ENCODE peak calls at places on chromosomes 2 and 18, in six cellular contexts. One of them, this sample, is unnamed.

GRCh38 chr2:121258066-121258465 is 26.9 kb downstream of the TFCP2L1 start:
- DNase-seq in endodermal cell: no peak
- DNase-seq in gastrocnemius medialis: no peak
- DNase-seq in GM12864: no peak
- DNase-seq in WERI-Rb-1: no peak
- DNase-seq in ovary: no peak
- DNase-seq in this sample: no peak

GRCh38 chr2:162074937-162075688 is 1.1 kb upstream of the DPP4 start:
- DNase-seq in GM12864: no peak
- DNase-seq in WERI-Rb-1: peak; percentile 22
- DNase-seq in ovary: no peak
- DNase-seq in gastrocnemius medialis: no peak
- DNase-seq in endodermal cell: peak; percentile 55
- DNase-seq in this sample: no peak

GRCh38 chr2:215454519-215454918 is 18.7 kb upstream of the FN1 start:
- DNase-seq in GM12864: no peak
- DNase-seq in WERI-Rb-1: no peak
- DNase-seq in ovary: no peak
- DNase-seq in gastrocnemius medialis: no peak
- DNase-seq in endodermal cell: no peak
- DNase-seq in this sample: peak; percentile 70

GRCh38 chr2:46097714-46098480 is 199.3 kb upstream of the EPAS1 start:
- DNase-seq in GM12864: no peak
- DNase-seq in ovary: peak; percentile 78
- DNase-seq in WERI-Rb-1: no peak
- DNase-seq in endodermal cell: no peak
- DNase-seq in gastrocnemius medialis: peak; percentile 37
- DNase-seq in this sample: peak; percentile 100

GRCh38 chr2:172701250-172701649 is 34.4 kb upstream of the RAPGEF4 start:
- DNase-seq in ovary: no peak
- DNase-seq in GM12864: no peak
- DNase-seq in gastrocnemius medialis: no peak
- DNase-seq in endodermal cell: no peak
- DNase-seq in WERI-Rb-1: no peak
- DNase-seq in this sample: peak; percentile 66

GRCh38 chr2:143355814-143356213 is 226.6 kb downstream of the ARHGAP15 start:
- DNase-seq in endodermal cell: no peak
- DNase-seq in ovary: no peak
- DNase-seq in GM12864: no peak
- DNase-seq in gastrocnemius medialis: no peak
- DNase-seq in WERI-Rb-1: no peak
- DNase-seq in this sample: no peak

GRCh38 chr2:64459575-64459974 is 5.6 kb downstream of the LGALSL start:
- DNase-seq in endodermal cell: peak; percentile 60
- DNase-seq in WERI-Rb-1: no peak
- DNase-seq in GM12864: no peak
- DNase-seq in ovary: no peak
- DNase-seq in gastrocnemius medialis: no peak
- DNase-seq in this sample: no peak

GRCh38 chr2:203432811-203433210 is 102.3 kb downstream of the RAPH1 start:
- DNase-seq in GM12864: no peak
- DNase-seq in WERI-Rb-1: no peak
- DNase-seq in ovary: no peak
- DNase-seq in gastrocnemius medialis: no peak
- DNase-seq in endodermal cell: no peak
- DNase-seq in this sample: no peak

GRCh38 chr2:62586981-62587380 is 81.0 kb upstream of the TMEM17 start:
- DNase-seq in WERI-Rb-1: no peak
- DNase-seq in ovary: no peak
- DNase-seq in gastrocnemius medialis: no peak
- DNase-seq in GM12864: no peak
- DNase-seq in endodermal cell: no peak
- DNase-seq in this sample: no peak

GRCh38 chr2:497770-498492 is 179.3 kb downstream of the TMEM18 start:
- DNase-seq in WERI-Rb-1: no peak
- DNase-seq in endodermal cell: no peak
- DNase-seq in GM12864: no peak
- DNase-seq in ovary: no peak
- DNase-seq in gastrocnemius medialis: no peak
- DNase-seq in this sample: no peak

DNA sequence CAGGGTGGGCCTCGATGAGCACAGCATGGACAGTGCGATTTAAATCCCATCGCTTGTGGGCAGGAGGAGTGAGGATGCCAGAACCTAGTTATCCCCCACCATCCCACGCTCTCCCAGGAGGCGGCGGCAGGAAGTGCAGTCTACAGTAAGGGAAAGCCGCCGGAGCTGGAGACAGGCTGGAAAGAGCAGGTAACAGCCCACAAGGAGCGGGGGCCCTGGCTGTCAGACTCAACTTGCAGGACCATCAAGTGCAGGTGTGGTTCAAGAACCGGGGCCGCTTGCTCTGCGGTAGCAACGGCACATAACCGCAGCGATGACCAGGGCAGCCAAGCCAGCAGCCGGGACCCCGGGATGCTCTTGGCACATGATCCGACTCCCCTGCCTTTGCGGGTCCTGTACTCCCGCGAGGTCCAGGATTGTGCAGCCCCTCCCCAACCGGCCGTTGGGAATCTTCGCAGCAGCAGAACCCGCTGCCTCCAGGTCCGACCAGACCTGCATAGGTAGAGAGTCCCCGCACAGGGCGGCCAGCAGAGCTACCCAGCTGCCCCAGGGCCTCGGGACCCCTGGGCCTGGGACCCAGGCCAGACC is 82.1 kb downstream of the BIN1 start:
- DNase-seq in endodermal cell: peak; percentile 94
- DNase-seq in gastrocnemius medialis: no peak
- DNase-seq in GM12864: no peak
- DNase-seq in ovary: peak; percentile 21
- DNase-seq in WERI-Rb-1: peak; percentile 88
- DNase-seq in this sample: no peak
- H3K4me3 ChIP-seq in endodermal cell: peak overlapping the region; percentile 83
- H3K4me3 ChIP-seq in gastrocnemius medialis: peak overlapping the region; percentile 37
- H3K4me3 ChIP-seq in GM12864: no peak overlapping the region
- H3K4me3 ChIP-seq in ovary: peak overlapping the region; percentile 41
- H3K4me3 ChIP-seq in WERI-Rb-1: peak overlapping the region; percentile 84
- H3K4me3 ChIP-seq in this sample: peak overlapping the region; percentile 66

GRCh38 chr2:102033028-102033749 is 41.4 kb downstream of the IL1R2 start:
- DNase-seq in gastrocnemius medialis: peak; percentile 63
- DNase-seq in ovary: peak; percentile 44
- DNase-seq in GM12864: peak; percentile 2
- DNase-seq in endodermal cell: no peak
- DNase-seq in WERI-Rb-1: no peak
- DNase-seq in this sample: peak; percentile 95
- TF ChIP-seq CTCF in gastrocnemius medialis: no peak
- TF ChIP-seq CTCF in ovary: no peak
- TF ChIP-seq CTCF in GM12864: no peak
- TF ChIP-seq CTCF in endodermal cell: no peak
- TF ChIP-seq CTCF in WERI-Rb-1: no peak
- TF ChIP-seq CTCF in this sample: peak; percentile 50

GRCh38 chr18:58847383-58848071 is 17.1 kb upstream of the ZNF532 start:
- DNase-seq in endodermal cell: peak; percentile 97
- DNase-seq in ovary: peak; percentile 36
- DNase-seq in gastrocnemius medialis: peak; percentile 49
- DNase-seq in GM12864: no peak
- DNase-seq in WERI-Rb-1: peak; percentile 38
- DNase-seq in this sample: no peak
- H3K4me3 ChIP-seq in endodermal cell: peak overlapping the region; percentile 57
- H3K4me3 ChIP-seq in ovary: no peak overlapping the region
- H3K4me3 ChIP-seq in gastrocnemius medialis: peak overlapping the region; percentile 27
- H3K4me3 ChIP-seq in GM12864: peak overlapping the region; percentile 25
- H3K4me3 ChIP-seq in WERI-Rb-1: no peak overlapping the region
- H3K4me3 ChIP-seq in this sample: no peak overlapping the region

DNA sequence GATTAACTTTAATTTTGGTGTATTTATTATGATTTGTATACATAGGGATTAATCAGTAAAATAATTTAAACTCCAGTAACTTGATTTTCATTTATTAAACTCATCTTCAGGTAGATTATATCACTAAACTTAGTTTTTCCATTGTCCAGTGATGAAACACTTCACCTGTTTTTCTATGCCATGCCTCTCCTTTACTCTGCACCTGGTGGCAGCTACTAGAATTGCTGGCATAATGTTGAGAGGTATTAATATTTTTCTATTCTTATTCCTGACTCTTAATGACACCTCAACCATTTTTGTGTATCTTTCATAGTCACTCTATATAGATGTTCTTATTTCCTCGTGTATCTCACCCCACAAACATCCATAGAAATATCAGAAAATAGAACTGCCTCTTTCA is 940.3 kb upstream of the CRIM1 start:
- DNase-seq in GM12864: no peak
- DNase-seq in WERI-Rb-1: no peak
- DNase-seq in gastrocnemius medialis: no peak
- DNase-seq in endodermal cell: no peak
- DNase-seq in ovary: no peak
- DNase-seq in this sample: no peak
- TF ChIP-seq CTCF in GM12864: peak; percentile 10
- TF ChIP-seq CTCF in WERI-Rb-1: peak; percentile 9
- TF ChIP-seq CTCF in gastrocnemius medialis: no peak
- TF ChIP-seq CTCF in endodermal cell: peak; percentile 74
- TF ChIP-seq CTCF in ovary: no peak
- TF ChIP-seq CTCF in this sample: peak; percentile 30

GRCh38 chr2:134260726-134261125 is 6.9 kb downstream of the MGAT5 start:
- DNase-seq in endodermal cell: no peak
- DNase-seq in gastrocnemius medialis: no peak
- DNase-seq in ovary: no peak
- DNase-seq in WERI-Rb-1: no peak
- DNase-seq in GM12864: no peak
- DNase-seq in this sample: peak; percentile 99

GRCh38 chr2:134258684-134259408 is 5.0 kb downstream of the MGAT5 start:
- DNase-seq in WERI-Rb-1: no peak
- DNase-seq in endodermal cell: no peak
- DNase-seq in gastrocnemius medialis: no peak
- DNase-seq in ovary: no peak
- DNase-seq in GM12864: no peak
- DNase-seq in this sample: no peak

GRCh38 chr2:134259571-134259970 is 5.7 kb downstream of the MGAT5 start:
- DNase-seq in WERI-Rb-1: no peak
- DNase-seq in ovary: no peak
- DNase-seq in endodermal cell: no peak
- DNase-seq in GM12864: no peak
- DNase-seq in gastrocnemius medialis: no peak
- DNase-seq in this sample: peak; percentile 73

GRCh38 chr2:134261398-134262131 is 7.7 kb downstream of the MGAT5 start:
- DNase-seq in gastrocnemius medialis: no peak
- DNase-seq in GM12864: no peak
- DNase-seq in endodermal cell: peak; percentile 49
- DNase-seq in WERI-Rb-1: no peak
- DNase-seq in ovary: no peak
- DNase-seq in this sample: peak; percentile 82

GRCh38 chr2:134262666-134263065 is 8.8 kb downstream of the MGAT5 start:
- DNase-seq in GM12864: no peak
- DNase-seq in ovary: no peak
- DNase-seq in WERI-Rb-1: no peak
- DNase-seq in gastrocnemius medialis: no peak
- DNase-seq in endodermal cell: no peak
- DNase-seq in this sample: no peak
- H3K4me3 ChIP-seq in GM12864: no peak overlapping the region
- H3K4me3 ChIP-seq in ovary: no peak overlapping the region
- H3K4me3 ChIP-seq in WERI-Rb-1: no peak overlapping the region
- H3K4me3 ChIP-seq in gastrocnemius medialis: no peak overlapping the region
- H3K4me3 ChIP-seq in endodermal cell: no peak overlapping the region
- H3K4me3 ChIP-seq in this sample: no peak overlapping the region

DNA sequence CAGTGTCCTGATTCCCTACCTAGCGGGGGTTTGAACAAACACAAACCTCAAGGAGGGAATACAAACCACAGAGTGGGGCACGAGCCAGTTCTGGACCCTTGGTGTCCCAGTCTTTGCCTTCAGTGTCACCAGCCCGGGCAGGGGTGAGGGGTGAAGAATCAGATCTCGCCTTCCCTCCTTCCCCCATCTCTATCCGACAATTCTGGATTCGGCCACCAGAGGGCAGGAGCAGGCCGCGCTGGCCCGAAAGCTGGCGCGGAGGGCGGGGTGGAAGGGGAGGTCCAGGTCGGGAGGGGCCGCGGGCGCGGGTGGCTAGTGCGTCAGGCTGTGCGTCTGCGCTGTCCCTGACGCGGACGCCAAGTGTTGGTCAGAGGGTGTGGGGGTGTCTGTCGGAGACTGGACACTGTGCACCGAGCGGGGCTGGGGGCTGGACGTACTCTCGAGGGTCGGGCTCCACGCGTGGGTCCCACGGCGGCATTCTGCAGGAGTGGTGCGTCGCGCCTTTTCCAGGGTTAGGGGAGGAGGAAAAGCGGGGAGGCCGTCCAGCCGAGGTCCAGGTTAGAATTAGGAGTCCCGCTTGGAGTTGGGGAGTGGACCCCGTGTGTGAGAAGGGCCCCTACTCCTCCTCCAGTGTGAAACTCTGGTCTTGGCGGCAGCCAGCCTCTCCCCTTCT is 2.9 kb upstream of the CRYBA2 start:
- DNase-seq in gastrocnemius medialis: peak; percentile 66
- DNase-seq in endodermal cell: peak; percentile 97
- DNase-seq in ovary: peak; percentile 84
- DNase-seq in WERI-Rb-1: peak; percentile 94
- DNase-seq in GM12864: no peak
- DNase-seq in this sample: peak; percentile 74
- TF ChIP-seq CTCF in gastrocnemius medialis: peak; percentile 94
- TF ChIP-seq CTCF in endodermal cell: peak; percentile 93
- TF ChIP-seq CTCF in ovary: peak; percentile 86
- TF ChIP-seq CTCF in WERI-Rb-1: peak; percentile 86
- TF ChIP-seq CTCF in GM12864: peak; percentile 89
- TF ChIP-seq CTCF in this sample: peak; percentile 82

DNA sequence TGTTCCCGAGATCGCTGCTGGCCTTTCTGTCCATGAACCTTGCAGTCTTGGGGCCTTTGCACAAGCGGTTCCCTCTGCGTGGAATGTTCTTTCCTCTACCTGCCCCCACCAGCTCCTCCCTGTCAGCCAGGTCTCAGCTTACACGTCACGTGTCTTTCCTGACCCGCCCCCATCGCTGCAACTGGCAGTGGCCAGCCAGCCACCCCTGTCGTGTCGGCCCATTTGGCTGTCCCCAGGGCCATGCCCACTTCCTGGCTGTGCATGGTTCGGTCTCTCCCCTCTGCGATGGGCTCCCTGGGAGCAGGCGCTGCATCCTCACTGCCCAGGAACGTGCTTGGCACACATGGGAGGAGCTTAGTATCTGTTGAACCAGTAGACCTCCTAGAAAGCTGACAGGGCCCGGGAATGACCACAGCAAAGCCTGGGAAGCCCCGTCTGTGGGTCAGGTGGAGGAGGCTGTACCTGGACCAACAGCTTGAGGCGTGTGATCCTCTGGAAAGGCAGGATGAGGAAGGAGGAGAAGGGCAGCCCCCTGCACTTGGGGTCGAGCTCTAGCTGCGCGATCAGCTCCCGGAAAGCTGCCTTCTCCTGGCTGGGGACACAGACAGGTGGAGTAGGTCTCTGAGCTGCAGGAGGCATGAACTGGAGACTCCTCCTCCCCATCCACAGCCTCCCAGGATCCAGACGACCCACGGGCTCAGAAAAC is 21.0 kb downstream of the SNORC start:
- DNase-seq in ovary: no peak
- DNase-seq in GM12864: no peak
- DNase-seq in WERI-Rb-1: peak; percentile 70
- DNase-seq in gastrocnemius medialis: peak; percentile 69
- DNase-seq in endodermal cell: peak; percentile 93
- DNase-seq in this sample: no peak
- H3K4me3 ChIP-seq in ovary: no peak overlapping the region
- H3K4me3 ChIP-seq in GM12864: no peak overlapping the region
- H3K4me3 ChIP-seq in WERI-Rb-1: no peak overlapping the region
- H3K4me3 ChIP-seq in gastrocnemius medialis: no peak overlapping the region
- H3K4me3 ChIP-seq in endodermal cell: no peak overlapping the region
- H3K4me3 ChIP-seq in this sample: no peak overlapping the region

This sample was measured in fibroblast of the aortic adventitia.